ENCODE peak calls at places on chromosomes 7 and 10, in six cellular contexts. R is AG09309, C is fibroblast of mammary gland, E is A549, X is body of pancreas, D is spleen. Z is an unnamed sample.
A peak's percentile ranks its signal among the peaks of the same experiment; 100 is the strongest.

GRCh38 chr10:61262486-61263261 is 190.5 kb downstream of the TMEM26 start:
- DNase-seq in R (peak; percentile 74), C (peak; percentile 86), E (no peak), X (no peak), D (no peak), Z (no peak)

GRCh38 chr10:100566561-100566960 is 30.8 kb downstream of the HIF1AN start:
- DNase-seq in R (no peak), C (no peak), E (no peak), X (no peak), D (no peak), Z (no peak)

GRCh38 chr7:16670021-16670420 is 24.0 kb downstream of the BZW2 start:
- DNase-seq in R (peak; percentile 17), C (peak; percentile 77), E (no peak), X (no peak), D (no peak), Z (no peak)

GRCh38 chr7:122416316-122416925 is 111.9 kb upstream of the FEZF1 start:
- DNase-seq in R (no peak), C (no peak), E (no peak), X (no peak), D (no peak), Z (no peak)

GRCh38 chr7:73742338-73742752 is 3.7 kb upstream of the ABHD11 start:
- DNase-seq in R (no peak), C (no peak), E (no peak), X (peak; percentile 67), D (no peak), Z (peak; percentile 74)

GRCh38 chr10:84185526-84186175 is 8.7 kb upstream of the CDHR1 start:
- DNase-seq in R (no peak), C (no peak), E (no peak), X (no peak), D (peak; percentile 51), Z (no peak)

GRCh38 chr7:44275146-44275545 is 50.2 kb downstream of the CAMK2B start:
- DNase-seq in R (no peak), C (no peak), E (no peak), X (no peak), D (peak; percentile 44), Z (peak; percentile 35)

GRCh38 chr10:60299961-60300883 is 89.5 kb downstream of the ANK3 start:
- DNase-seq in R (peak; percentile 17), C (peak; percentile 53), E (no peak), X (no peak), D (no peak), Z (no peak)

GRCh38 chr7:117564080-117564479 is 84.3 kb downstream of the CFTR start:
- DNase-seq in R (no peak), C (no peak), E (no peak), X (no peak), D (no peak), Z (no peak)

GRCh38 chr10:77332256-77332655 is 305.4 kb downstream of the KCNMA1 start:
- DNase-seq in R (no peak), C (no peak), E (no peak), X (peak; percentile 19), D (no peak), Z (no peak)

GRCh38 chr7:110387689-110388088 is 703.2 kb upstream of the LRRN3 start:
- DNase-seq in R (no peak), C (no peak), E (no peak), X (no peak), D (no peak), Z (no peak)

GRCh38 chr10:73908853-73909611 is 1.9 kb upstream of the PLAU start:
- DNase-seq in R (peak; percentile 64), C (peak; percentile 98), E (peak; percentile 81), X (no peak), D (no peak), Z (peak; percentile 78)

GRCh38 chr10:35933940-35934636 is 292.0 kb upstream of the FZD8 start:
- DNase-seq in R (no peak), C (no peak), E (no peak), X (no peak), D (no peak), Z (no peak)

GRCh38 chr7:78492146-78492545 is 693.6 kb downstream of the PHTF2 start:
- DNase-seq in R (no peak), C (no peak), E (no peak), X (no peak), D (no peak), Z (no peak)

GRCh38 chr10:79483948-79484347 is 28.4 kb upstream of the EIF5AL1 start:
- DNase-seq in R (peak; percentile 73), C (peak; percentile 82), E (no peak), X (no peak), D (no peak), Z (no peak)

GRCh38 chr7:159137906-159138305 is 6.8 kb downstream of the VIPR2 start:
- DNase-seq in R (no peak), C (no peak), E (no peak), X (no peak), D (peak; percentile 59), Z (no peak)

GRCh38 chr7:5704534-5704922 is 76.9 kb downstream of the RNF216 start:
- DNase-seq in R (peak; percentile 64), C (peak; percentile 87), E (peak; percentile 71), X (peak; percentile 85), D (peak; percentile 82), Z (peak; percentile 70)

GRCh38 chr7:143518941-143519340 is 41.3 kb downstream of the TAS2R41 start:
- DNase-seq in R (no peak), C (no peak), E (no peak), X (no peak), D (no peak), Z (no peak)

GRCh38 chr10:31129261-31129660 is 97.6 kb upstream of the ZNF438 start:
- DNase-seq in R (peak; percentile 60), C (peak; percentile 99), E (no peak), X (no peak), D (no peak), Z (no peak)

GRCh38 chr7:133978502-133979295 is 148.4 kb upstream of the LRGUK start:
- DNase-seq in R (no peak), C (no peak), E (no peak), X (no peak), D (no peak), Z (no peak)

GRCh38 chr10:123769647-123770046 is 103.5 kb downstream of the GPR26 start:
- DNase-seq in R (no peak), C (no peak), E (no peak), X (no peak), D (no peak), Z (no peak)

GRCh38 chr7:149321978-149322541 is 60.1 kb downstream of the ZNF783 start:
- DNase-seq in R (no peak), C (peak; percentile 10), E (no peak), X (no peak), D (no peak), Z (no peak)

GRCh38 chr7:4245866-4246470 is 436.1 kb upstream of the FOXK1 start:
- DNase-seq in R (no peak), C (no peak), E (no peak), X (no peak), D (peak; percentile 62), Z (peak; percentile 32)

GRCh38 chr10:70666960-70667798 is 5.1 kb upstream of the ADAMTS14 start:
- DNase-seq in R (no peak), C (no peak), E (no peak), X (no peak), D (peak; percentile 30), Z (peak; percentile 19)

GRCh38 chr7:121429803-121430202 is 33.7 kb upstream of the FAM3C start:
- DNase-seq in R (no peak), C (no peak), E (no peak), X (no peak), D (no peak), Z (no peak)

GRCh38 chr7:159095979-159096411 is 48.7 kb downstream of the VIPR2 start:
- DNase-seq in R (no peak), C (no peak), E (no peak), X (peak; percentile 7), D (peak; percentile 71), Z (peak; percentile 53)

DNA sequence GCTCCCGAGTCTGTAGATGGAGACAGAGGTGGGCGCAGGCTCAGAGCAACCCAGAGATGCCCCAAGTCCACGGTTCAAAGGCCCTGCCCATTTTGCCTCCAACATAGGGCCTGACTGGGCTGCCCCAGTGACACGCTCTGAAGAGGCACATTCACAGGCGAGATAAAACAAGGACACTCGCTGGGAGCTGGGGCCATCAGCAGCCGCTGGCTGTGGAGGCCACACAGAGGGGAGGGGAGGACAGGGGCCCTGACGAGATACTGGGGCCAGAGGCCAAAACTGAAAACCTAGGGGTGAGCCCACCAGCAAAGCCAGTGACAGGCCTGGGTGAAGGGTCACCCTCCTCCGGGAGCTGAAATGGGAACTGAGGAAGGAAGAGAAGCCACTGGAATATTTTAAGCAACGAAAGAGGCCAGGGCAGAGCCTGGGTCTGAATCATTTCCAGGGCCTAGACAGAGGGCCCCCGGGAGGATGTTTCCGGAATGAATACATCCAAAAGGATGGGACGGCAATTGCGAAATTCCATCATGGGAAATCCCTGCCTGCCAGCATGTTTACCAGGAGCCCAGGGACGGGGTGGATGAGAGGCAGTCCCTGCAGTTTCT is 28.8 kb upstream of the HSPA12A start:
- DNase-seq in R (peak; percentile 79), C (peak; percentile 95), E (peak; percentile 79), X (peak; percentile 33), D (no peak), Z (no peak)
- TF ChIP-seq CTCF in R (no peak), C (no peak), E (no peak), X (no peak), D (no peak), Z (no peak)

DNA sequence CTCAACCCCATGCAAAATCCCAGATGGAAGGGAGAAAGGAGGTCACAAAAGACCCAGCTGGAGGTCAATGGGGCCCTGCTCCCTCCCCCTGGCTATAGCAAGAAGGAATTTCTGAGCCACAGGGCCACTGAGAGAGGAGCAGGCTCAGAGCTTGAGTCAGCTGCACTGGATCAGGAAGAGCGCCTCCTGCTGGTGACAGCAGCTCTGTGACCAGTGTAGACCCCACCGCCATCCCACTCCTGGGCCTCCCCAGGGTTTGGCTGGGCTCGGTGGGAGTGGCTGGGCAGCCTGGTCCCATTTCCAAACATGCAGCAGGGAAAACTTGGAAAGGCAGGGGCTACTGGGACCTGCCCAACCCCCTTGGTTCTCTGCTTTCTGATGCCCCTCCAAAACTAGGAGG is 31.5 kb upstream of the PRLHR start:
- DNase-seq in R (no peak), C (peak; percentile 4), E (no peak), X (no peak), D (no peak), Z (no peak)
- TF ChIP-seq CTCF in R (peak; percentile 13), C (peak; percentile 20), E (no peak), X (no peak), D (no peak), Z (no peak)

DNA sequence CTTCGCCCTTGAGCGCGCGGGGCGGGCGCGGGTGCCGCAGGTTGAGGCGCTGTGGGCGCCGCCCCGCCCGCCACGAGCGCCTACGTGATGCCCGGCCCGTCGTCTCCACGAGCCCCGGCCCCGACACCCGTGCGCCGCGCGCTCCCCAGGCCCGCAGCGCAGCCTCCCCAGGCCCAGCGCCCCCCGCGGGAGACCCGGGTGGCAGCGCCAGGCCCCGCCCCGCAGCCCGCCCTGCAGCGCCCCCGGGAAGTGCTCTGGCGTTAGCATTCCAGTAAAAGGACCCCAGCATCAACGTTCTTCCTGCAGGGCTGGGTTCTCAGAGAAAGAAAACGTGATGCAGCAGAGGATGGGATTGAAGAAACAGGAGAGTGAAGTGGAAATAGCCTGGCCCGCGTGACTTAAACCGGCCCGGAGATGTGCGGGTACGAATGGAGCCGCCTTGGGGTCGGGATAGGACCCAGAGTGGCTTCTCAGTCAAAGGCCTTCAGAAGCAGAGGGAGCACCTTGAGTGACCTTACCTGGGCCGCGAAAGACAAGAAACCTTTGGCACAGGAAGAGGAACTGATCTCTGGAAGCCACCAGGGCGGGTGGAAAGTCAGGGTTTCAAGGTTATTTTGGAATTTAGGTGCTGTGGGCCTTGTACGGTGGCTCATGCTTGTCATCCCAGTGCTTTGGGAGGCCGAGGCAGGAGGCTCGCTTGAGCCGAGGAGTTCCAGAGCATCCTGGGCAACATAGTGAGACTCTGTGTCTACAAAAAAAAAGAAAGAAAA is 1.8 kb downstream of the PFKP start:
- DNase-seq in R (no peak), C (no peak), E (no peak), X (no peak), D (no peak), Z (no peak)
- TF ChIP-seq CTCF in R (no peak), C (no peak), E (no peak), X (no peak), D (no peak), Z (no peak)

GRCh38 chr10:25768167-25768566 is 165.9 kb upstream of the MYO3A start:
- DNase-seq in R (no peak), C (no peak), E (no peak), X (no peak), D (no peak), Z (no peak)
- TF ChIP-seq CTCF in R (no peak), C (no peak), E (no peak), X (no peak), D (no peak), Z (no peak)